ENCODE peak calls at places on chromosome 7, in four cellular contexts. One of them, this sample, is unnamed.

GRCh38 chr7:123615344-123615743 is 13.7 kb downstream of the ASB15 start:
- DNase-seq in mucosa of descending colon: no peak
- DNase-seq in heart left ventricle: no peak
- DNase-seq in left lung: no peak
- DNase-seq in this sample: no peak

GRCh38 chr7:139725077-139725476 is 52.7 kb downstream of the HIPK2 start:
- DNase-seq in left lung: no peak
- DNase-seq in heart left ventricle: no peak
- DNase-seq in mucosa of descending colon: no peak
- DNase-seq in this sample: peak

GRCh38 chr7:54091322-54091721 is 450.9 kb upstream of the VSTM2A start:
- DNase-seq in left lung: no peak
- DNase-seq in mucosa of descending colon: no peak
- DNase-seq in heart left ventricle: no peak
- DNase-seq in this sample: no peak

GRCh38 chr7:70726951-70727378 is 405.0 kb upstream of the GALNT17 start:
- DNase-seq in mucosa of descending colon: no peak
- DNase-seq in heart left ventricle: no peak
- DNase-seq in left lung: no peak
- DNase-seq in this sample: peak

GRCh38 chr7:31443457-31443856 is 70.4 kb upstream of the ITPRID1 start:
- DNase-seq in left lung: no peak
- DNase-seq in mucosa of descending colon: no peak
- DNase-seq in heart left ventricle: no peak
- DNase-seq in this sample: peak

GRCh38 chr7:155883491-155884224 is 71.4 kb upstream of the SHH start:
- DNase-seq in left lung: no peak
- DNase-seq in mucosa of descending colon: no peak
- DNase-seq in heart left ventricle: no peak
- DNase-seq in this sample: no peak

GRCh38 chr7:112205348-112206237 is 606 bp downstream of the DOCK4 start:
- DNase-seq in left lung: peak
- DNase-seq in heart left ventricle: peak
- DNase-seq in mucosa of descending colon: peak
- DNase-seq in this sample: no peak

GRCh38 chr7:128020161-128020560 is 11.1 kb downstream of the LRRC4 start:
- DNase-seq in left lung: no peak
- DNase-seq in mucosa of descending colon: no peak
- DNase-seq in heart left ventricle: no peak
- DNase-seq in this sample: no peak

GRCh38 chr7:150973571-150974451 is 4.3 kb downstream of the KCNH2 start:
- DNase-seq in left lung: no peak
- DNase-seq in heart left ventricle: peak
- DNase-seq in mucosa of descending colon: peak
- DNase-seq in this sample: no peak

GRCh38 chr7:98669417-98670015 is 52.4 kb downstream of the NPTX2 start:
- DNase-seq in heart left ventricle: peak
- DNase-seq in mucosa of descending colon: no peak
- DNase-seq in left lung: no peak
- DNase-seq in this sample: no peak

GRCh38 chr7:155224116-155224811 is 73.4 kb upstream of the INSIG1 start:
- DNase-seq in left lung: no peak
- DNase-seq in heart left ventricle: no peak
- DNase-seq in mucosa of descending colon: no peak
- DNase-seq in this sample: no peak

GRCh38 chr7:113202282-113202681 is 83.9 kb upstream of the SMIM30 start:
- DNase-seq in mucosa of descending colon: no peak
- DNase-seq in heart left ventricle: no peak
- DNase-seq in left lung: no peak
- DNase-seq in this sample: no peak

GRCh38 chr7:34991938-34992840 is 45.1 kb downstream of the DPY19L1 start:
- DNase-seq in heart left ventricle: no peak
- DNase-seq in mucosa of descending colon: peak
- DNase-seq in left lung: no peak
- DNase-seq in this sample: peak

DNA sequence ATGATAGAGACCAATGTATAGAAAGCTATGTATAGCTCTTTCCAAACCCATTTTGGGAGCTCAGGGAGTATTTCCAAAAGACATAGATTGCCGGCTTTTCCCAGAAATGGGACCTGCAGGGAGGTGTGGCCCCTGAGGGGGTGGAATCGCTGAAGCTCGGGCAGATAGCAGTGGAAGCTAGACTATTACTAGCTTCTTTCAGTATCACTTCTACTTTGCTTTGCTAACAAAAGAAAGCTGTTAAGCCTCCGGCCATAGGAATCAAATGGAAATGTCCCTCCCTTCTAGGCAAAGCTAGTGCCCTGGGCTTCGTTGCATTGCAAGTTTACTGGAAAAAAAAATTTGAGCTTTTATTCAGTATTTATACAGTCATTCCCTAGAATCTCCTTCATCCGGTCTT is 30.5 kb upstream of the XRCC2 start:
- DNase-seq in mucosa of descending colon: no peak
- DNase-seq in left lung: no peak
- DNase-seq in heart left ventricle: no peak
- DNase-seq in this sample: peak
- H3K4me3 ChIP-seq in mucosa of descending colon: no peak
- H3K4me3 ChIP-seq in left lung: no peak
- H3K4me3 ChIP-seq in heart left ventricle: no peak
- H3K4me3 ChIP-seq in this sample: no peak

GRCh38 chr7:33814958-33815735 is 90.2 kb upstream of the BMPER start:
- DNase-seq in heart left ventricle: no peak
- DNase-seq in left lung: no peak
- DNase-seq in mucosa of descending colon: no peak
- DNase-seq in this sample: no peak
- H3K4me3 ChIP-seq in heart left ventricle: no peak
- H3K4me3 ChIP-seq in left lung: no peak
- H3K4me3 ChIP-seq in mucosa of descending colon: no peak
- H3K4me3 ChIP-seq in this sample: no peak

GRCh38 chr7:1044189-1045037 is at the start of gene GPR146:
- DNase-seq in left lung: peak
- DNase-seq in heart left ventricle: peak
- DNase-seq in mucosa of descending colon: peak
- DNase-seq in this sample: no peak

GRCh38 chr7:1043552-1044188 is 676 bp upstream of the GPR146 start:
- DNase-seq in heart left ventricle: peak
- DNase-seq in mucosa of descending colon: peak
- DNase-seq in left lung: no peak
- DNase-seq in this sample: no peak

GRCh38 chr7:1045038-1045726 is 836 bp downstream of the GPR146 start:
- DNase-seq in heart left ventricle: peak
- DNase-seq in mucosa of descending colon: no peak
- DNase-seq in left lung: no peak
- DNase-seq in this sample: no peak

GRCh38 chr7:1046722-1047679 is 2.7 kb downstream of the GPR146 start:
- DNase-seq in heart left ventricle: peak
- DNase-seq in left lung: no peak
- DNase-seq in mucosa of descending colon: peak
- DNase-seq in this sample: no peak

GRCh38 chr7:1045727-1046063 is 1.3 kb downstream of the GPR146 start:
- DNase-seq in mucosa of descending colon: no peak
- DNase-seq in left lung: no peak
- DNase-seq in heart left ventricle: no peak
- DNase-seq in this sample: no peak
- H3K4me3 ChIP-seq in mucosa of descending colon: no peak
- H3K4me3 ChIP-seq in left lung: no peak
- H3K4me3 ChIP-seq in heart left ventricle: no peak
- H3K4me3 ChIP-seq in this sample: no peak

DNA sequence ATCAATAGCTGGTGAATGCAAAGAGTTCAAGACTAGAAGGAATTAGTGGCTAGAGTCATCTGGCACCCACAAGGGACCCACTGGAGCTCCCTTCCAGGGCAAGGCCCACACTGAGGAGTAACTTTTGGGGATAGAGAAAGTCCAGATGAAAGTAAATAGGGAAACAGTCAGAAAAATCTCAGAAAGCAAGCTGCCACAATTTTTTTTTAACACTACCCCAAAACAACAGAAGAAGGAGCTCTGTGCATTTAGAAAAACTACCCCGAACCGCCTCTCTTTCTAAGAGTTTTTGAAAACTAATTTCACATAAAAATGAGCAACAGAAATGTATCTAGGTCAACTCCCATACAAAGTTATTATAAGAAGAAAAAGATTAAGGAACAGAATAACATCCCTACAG is 42.2 kb downstream of the AOAH start:
- DNase-seq in left lung: no peak
- DNase-seq in heart left ventricle: no peak
- DNase-seq in mucosa of descending colon: no peak
- DNase-seq in this sample: no peak
- H3K4me3 ChIP-seq in left lung: no peak
- H3K4me3 ChIP-seq in heart left ventricle: no peak
- H3K4me3 ChIP-seq in mucosa of descending colon: no peak
- H3K4me3 ChIP-seq in this sample: no peak

GRCh38 chr7:104956753-104957450 is 57.1 kb upstream of the KMT2E start:
- DNase-seq in left lung: no peak
- DNase-seq in heart left ventricle: no peak
- DNase-seq in mucosa of descending colon: no peak
- DNase-seq in this sample: peak
- H3K4me3 ChIP-seq in left lung: no peak
- H3K4me3 ChIP-seq in heart left ventricle: no peak
- H3K4me3 ChIP-seq in mucosa of descending colon: no peak
- H3K4me3 ChIP-seq in this sample: no peak

DNA sequence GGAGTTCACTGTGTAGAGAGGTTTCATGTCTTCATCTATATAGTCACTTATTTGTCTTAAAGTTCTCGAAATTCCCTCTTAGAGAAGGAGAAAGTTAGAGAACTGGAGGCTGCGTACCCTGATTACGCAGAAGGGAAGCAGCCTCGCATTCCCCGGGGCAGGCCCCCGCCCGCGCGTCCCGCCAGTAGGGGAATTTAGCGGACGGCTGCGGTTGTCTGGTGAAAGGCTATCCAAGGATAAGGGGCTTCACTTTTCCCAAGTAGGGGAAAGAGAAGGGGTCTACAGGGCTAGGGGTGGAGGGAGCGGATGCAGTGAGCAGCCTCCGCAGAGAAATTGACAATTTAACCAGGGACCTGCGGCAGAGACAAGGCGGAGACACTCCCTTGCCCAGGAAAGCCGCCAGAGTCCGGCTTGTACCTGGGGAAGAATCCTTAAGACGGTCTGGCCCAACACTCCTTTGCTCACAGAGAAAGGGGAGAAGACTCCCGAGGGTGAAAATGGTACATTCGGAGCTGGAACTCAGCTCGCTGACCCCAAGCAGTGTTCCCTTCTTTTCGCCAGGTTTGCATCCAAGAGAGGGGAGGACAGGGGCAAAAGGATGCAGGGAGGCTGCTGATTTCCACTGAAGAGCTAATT is 976 bp upstream of the MAGI2 start:
- DNase-seq in heart left ventricle: peak
- DNase-seq in left lung: peak
- DNase-seq in mucosa of descending colon: peak
- DNase-seq in this sample: no peak
- H3K4me3 ChIP-seq in heart left ventricle: peak
- H3K4me3 ChIP-seq in left lung: peak
- H3K4me3 ChIP-seq in mucosa of descending colon: peak
- H3K4me3 ChIP-seq in this sample: no peak

GRCh38 chr7:2792856-2793487 is 51.1 kb downstream of the GNA12 start:
- DNase-seq in heart left ventricle: no peak
- DNase-seq in mucosa of descending colon: no peak
- DNase-seq in left lung: peak
- DNase-seq in this sample: no peak

GRCh38 chr7:2798669-2799068 is 45.4 kb downstream of the GNA12 start:
- DNase-seq in left lung: no peak
- DNase-seq in heart left ventricle: no peak
- DNase-seq in mucosa of descending colon: no peak
- DNase-seq in this sample: no peak

GRCh38 chr7:2796358-2797352 is 47.5 kb downstream of the GNA12 start:
- DNase-seq in left lung: no peak
- DNase-seq in mucosa of descending colon: no peak
- DNase-seq in heart left ventricle: peak
- DNase-seq in this sample: no peak

GRCh38 chr7:2794836-2795636 is 49.1 kb downstream of the GNA12 start:
- DNase-seq in heart left ventricle: no peak
- DNase-seq in left lung: no peak
- DNase-seq in mucosa of descending colon: no peak
- DNase-seq in this sample: no peak

GRCh38 chr7:2795906-2796305 is 48.2 kb downstream of the GNA12 start:
- DNase-seq in left lung: no peak
- DNase-seq in heart left ventricle: no peak
- DNase-seq in mucosa of descending colon: no peak
- DNase-seq in this sample: no peak
- H3K4me3 ChIP-seq in left lung: no peak
- H3K4me3 ChIP-seq in heart left ventricle: no peak
- H3K4me3 ChIP-seq in mucosa of descending colon: no peak
- H3K4me3 ChIP-seq in this sample: no peak

GRCh38 chr7:101169838-101170531 is 4.6 kb upstream of the VGF start:
- DNase-seq in mucosa of descending colon: peak
- DNase-seq in heart left ventricle: peak
- DNase-seq in left lung: peak
- DNase-seq in this sample: no peak
- H3K4me3 ChIP-seq in mucosa of descending colon: no peak
- H3K4me3 ChIP-seq in heart left ventricle: no peak
- H3K4me3 ChIP-seq in left lung: no peak
- H3K4me3 ChIP-seq in this sample: no peak

GRCh38 chr7:101869901-101870290 is 52.5 kb downstream of the CUX1 start:
- DNase-seq in mucosa of descending colon: no peak
- DNase-seq in left lung: no peak
- DNase-seq in heart left ventricle: no peak
- DNase-seq in this sample: no peak
- H3K4me3 ChIP-seq in mucosa of descending colon: no peak
- H3K4me3 ChIP-seq in left lung: no peak
- H3K4me3 ChIP-seq in heart left ventricle: no peak
- H3K4me3 ChIP-seq in this sample: no peak

DNA sequence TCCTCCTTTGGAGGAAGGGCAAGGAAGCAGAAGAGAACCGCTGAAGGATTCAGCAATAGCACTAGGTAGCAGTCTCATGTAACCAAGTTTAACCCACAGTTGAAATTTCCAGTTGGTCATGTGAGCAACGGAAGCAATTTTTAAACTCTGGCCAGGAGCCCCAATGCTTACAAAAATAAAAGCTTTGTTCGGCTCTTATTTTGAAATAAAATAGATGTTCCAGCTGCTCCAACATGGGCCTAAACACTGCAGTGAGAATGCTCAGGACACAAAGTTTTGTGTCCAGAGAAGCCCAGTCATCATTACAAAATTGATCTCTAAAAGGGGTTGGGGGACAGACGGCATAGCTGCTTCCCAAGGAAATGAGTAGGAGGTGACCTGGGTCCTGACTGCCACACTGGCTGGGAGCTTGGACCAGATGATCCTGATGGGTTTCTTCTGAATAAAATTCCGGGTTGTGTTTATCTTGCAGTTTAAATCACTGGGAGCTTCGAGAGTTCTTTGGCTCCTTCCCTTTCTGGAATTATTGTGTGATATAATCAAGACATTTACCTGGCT is 452 bp upstream of the TMEM140 start:
- DNase-seq in left lung: no peak
- DNase-seq in mucosa of descending colon: no peak
- DNase-seq in heart left ventricle: no peak
- DNase-seq in this sample: no peak
- H3K4me3 ChIP-seq in left lung: peak
- H3K4me3 ChIP-seq in mucosa of descending colon: no peak
- H3K4me3 ChIP-seq in heart left ventricle: peak
- H3K4me3 ChIP-seq in this sample: peak